ENCODE peak calls at places on chromosomes 16 and 17, in six cellular contexts. A, T, E, G, D and B are unnamed samples.

GRCh38 chr17:21677126-21677910 is 15.0 kb upstream of the KCNJ18 start:
- DNase-seq in A (no peak), T (no peak), E (no peak), G (peak), D (no peak), B (no peak)

GRCh38 chr16:56424791-56425438 is 430 bp downstream of the AMFR start:
- DNase-seq in A (peak), T (no peak), E (peak), G (peak), D (peak), B (peak)

GRCh38 chr17:48612854-48613691 is 2.0 kb downstream of the HOXB8 start:
- DNase-seq in A (peak), T (no peak), E (no peak), G (no peak), D (no peak), B (peak)

GRCh38 chr16:2490190-2491105 is 15.5 kb downstream of the TBC1D24 start:
- DNase-seq in A (no peak), T (no peak), E (no peak), G (no peak), D (no peak), B (no peak)

GRCh38 chr17:57603541-57603940 is 141.6 kb downstream of the CCDC182 start:
- DNase-seq in A (no peak), T (no peak), E (no peak), G (no peak), D (no peak), B (no peak)

GRCh38 chr17:14921936-14922335 is 343.2 kb downstream of the PMP22 start:
- DNase-seq in A (no peak), T (no peak), E (no peak), G (no peak), D (no peak), B (no peak)

GRCh38 chr17:61007980-61008379 is 330.3 kb downstream of the BCAS3 start:
- DNase-seq in A (no peak), T (no peak), E (no peak), G (no peak), D (peak), B (no peak)

GRCh38 chr17:65514541-65514940 is 46.9 kb downstream of the AXIN2 start:
- DNase-seq in A (no peak), T (no peak), E (no peak), G (no peak), D (peak), B (no peak)

GRCh38 chr17:57480438-57481196 is 224.3 kb downstream of the MSI2 start:
- DNase-seq in A (no peak), T (no peak), E (no peak), G (no peak), D (peak), B (no peak)

GRCh38 chr17:15444805-15445204 is 22.6 kb downstream of the CDRT4 start:
- DNase-seq in A (peak), T (no peak), E (no peak), G (no peak), D (no peak), B (no peak)

GRCh38 chr17:50264263-50265113 is 9.8 kb upstream of the TMEM92 start:
- DNase-seq in A (no peak), T (no peak), E (no peak), G (peak), D (no peak), B (peak)

GRCh38 chr17:83198366-83199341 is 119.2 kb downstream of the METRNL start:
- DNase-seq in A (peak), T (peak), E (peak), G (peak), D (no peak), B (no peak)

GRCh38 chr16:66486773-66487579 is 59.9 kb downstream of the BEAN1 start:
- DNase-seq in A (peak), T (no peak), E (no peak), G (peak), D (peak), B (no peak)

GRCh38 chr16:3945751-3946603 is 65.5 kb upstream of the CREBBP start:
- DNase-seq in A (no peak), T (no peak), E (no peak), G (no peak), D (peak), B (no peak)

GRCh38 chr16:48053346-48053745 is 102.4 kb downstream of the ABCC12 start:
- DNase-seq in A (no peak), T (no peak), E (peak), G (no peak), D (peak), B (peak)

GRCh38 chr17:58641937-58642336 is 49.9 kb downstream of the TEX14 start:
- DNase-seq in A (no peak), T (no peak), E (no peak), G (no peak), D (no peak), B (no peak)

GRCh38 chr16:79839851-79840321 is 239.3 kb upstream of the MAF start:
- DNase-seq in A (no peak), T (no peak), E (no peak), G (no peak), D (peak), B (no peak)

GRCh38 chr16:88886311-88886914 is 20.0 kb upstream of the PABPN1L start:
- DNase-seq in A (no peak), T (no peak), E (no peak), G (no peak), D (no peak), B (no peak)

GRCh38 chr17:73952136-73952497 is 251.4 kb upstream of the RPL38 start:
- DNase-seq in A (peak), T (no peak), E (no peak), G (no peak), D (peak), B (peak)

GRCh38 chr17:70276931-70277330 is 107.6 kb downstream of the KCNJ2 start:
- DNase-seq in A (no peak), T (no peak), E (no peak), G (no peak), D (no peak), B (no peak)

GRCh38 chr16:75379911-75380847 is 53.1 kb downstream of the CFDP1 start:
- DNase-seq in A (no peak), T (peak), E (no peak), G (peak), D (no peak), B (no peak)

GRCh38 chr16:6937641-6938040 is 395.0 kb upstream of the RBFOX1 start:
- DNase-seq in A (no peak), T (no peak), E (no peak), G (no peak), D (no peak), B (no peak)

GRCh38 chr17:38584350-38584925 is 21.3 kb downstream of the SRCIN1 start:
- DNase-seq in A (peak), T (peak), E (peak), G (peak), D (peak), B (peak)

GRCh38 chr16:88456356-88457292 is 3.5 kb downstream of the ZFPM1 start:
- DNase-seq in A (no peak), T (no peak), E (no peak), G (peak), D (no peak), B (no peak)

GRCh38 chr17:61650749-61651148 is 59.7 kb upstream of the NACA2 start:
- DNase-seq in A (no peak), T (no peak), E (no peak), G (no peak), D (no peak), B (no peak)

GRCh38 chr17:76147211-76148014 is 6.4 kb upstream of the FOXJ1 start:
- DNase-seq in A (no peak), T (no peak), E (no peak), G (peak), D (peak), B (no peak)

GRCh38 chr17:8532021-8532420 is 96.3 kb downstream of the NDEL1 start:
- DNase-seq in A (no peak), T (no peak), E (no peak), G (peak), D (peak), B (no peak)

GRCh38 chr16:75341934-75342811 is 90.7 kb upstream of the BCAR1 start:
- DNase-seq in A (no peak), T (no peak), E (no peak), G (no peak), D (peak), B (no peak)

GRCh38 chr17:18185391-18185790 is 1.8 kb downstream of the ALKBH5 start:
- DNase-seq in A (no peak), T (no peak), E (no peak), G (no peak), D (peak), B (no peak)

GRCh38 chr17:3447625-3448024 is 14.0 kb upstream of the OR1E2 start:
- DNase-seq in A (no peak), T (no peak), E (no peak), G (no peak), D (peak), B (no peak)
- TF ChIP-seq CTCF in A (peak), T (no peak), E (no peak), G (no peak), D (no peak), B (no peak)

GRCh38 chr17:55545765-55546164 is 34.5 kb upstream of the SMIM36 start:
- DNase-seq in A (no peak), T (no peak), E (no peak), G (no peak), D (no peak), B (no peak)

GRCh38 chr17:55546481-55546880 is 35.2 kb upstream of the SMIM36 start:
- DNase-seq in A (no peak), T (no peak), E (no peak), G (no peak), D (no peak), B (no peak)

GRCh38 chr17:55547027-55547670 is 35.9 kb upstream of the SMIM36 start:
- DNase-seq in A (no peak), T (no peak), E (no peak), G (no peak), D (peak), B (no peak)

GRCh38 chr17:55543709-55544108 is 32.5 kb upstream of the SMIM36 start:
- DNase-seq in A (no peak), T (no peak), E (no peak), G (no peak), D (no peak), B (no peak)

GRCh38 chr17:55549140-55549539 is 37.9 kb upstream of the SMIM36 start:
- DNase-seq in A (peak), T (no peak), E (no peak), G (no peak), D (peak), B (no peak)
- TF ChIP-seq CTCF in A (peak), T (no peak), E (peak), G (no peak), D (peak), B (no peak)

DNA sequence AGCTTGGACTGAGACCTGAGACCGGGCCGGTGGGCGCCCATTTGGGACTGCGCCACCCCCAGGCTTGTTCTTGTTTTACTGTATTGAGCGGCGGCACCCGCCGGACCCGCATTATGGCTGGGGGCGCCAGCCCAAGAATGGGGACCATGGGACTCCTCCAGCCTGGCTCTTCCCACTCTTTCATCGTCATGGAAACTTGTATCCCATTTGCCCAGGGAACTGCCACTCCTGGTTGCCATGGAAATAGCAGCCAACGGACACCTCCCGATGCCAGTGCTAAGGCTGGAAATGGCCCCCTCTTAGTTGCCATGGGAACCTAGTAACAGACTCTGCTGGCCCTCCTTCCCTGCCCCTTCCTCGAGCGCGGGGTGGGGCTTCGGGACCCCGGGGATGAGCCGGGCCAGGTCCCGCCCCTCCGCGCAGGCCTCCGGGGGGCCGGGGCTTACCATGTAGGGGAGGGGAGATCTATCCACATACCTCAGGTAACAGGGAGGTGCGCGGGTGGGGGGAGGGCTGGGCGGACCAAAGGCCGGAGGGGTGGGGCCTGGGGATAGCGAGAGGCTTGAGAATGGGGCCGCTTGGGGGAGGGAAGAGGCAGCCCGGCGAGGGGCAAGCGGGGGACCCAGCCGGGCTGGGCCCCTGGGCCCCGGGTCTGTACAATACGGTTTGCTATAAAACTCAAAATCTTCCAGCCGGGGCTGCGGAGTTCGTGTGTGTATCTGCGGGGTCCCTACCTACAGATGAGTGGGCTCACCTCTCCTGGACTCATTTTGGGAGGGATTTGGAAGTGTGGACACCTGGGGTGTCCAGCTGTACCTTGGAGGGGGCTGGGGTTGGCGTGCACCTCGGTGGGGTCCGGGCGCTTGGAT is 547 bp upstream of the ORAI3 start:
- DNase-seq in A (peak), T (peak), E (peak), G (peak), D (peak), B (peak)
- TF ChIP-seq CTCF in A (no peak), T (no peak), E (peak), G (no peak), D (no peak), B (no peak)

GRCh38 chr17:68860941-68861340 is 94.3 kb downstream of the ABCA8 start:
- DNase-seq in A (no peak), T (no peak), E (no peak), G (no peak), D (no peak), B (no peak)
- TF ChIP-seq CTCF in A (no peak), T (no peak), E (no peak), G (no peak), D (no peak), B (no peak)

GRCh38 chr16:89922884-89923639 is at the start of gene TUBB3:
- DNase-seq in A (peak), T (no peak), E (peak), G (no peak), D (peak), B (peak)
- TF ChIP-seq CTCF in A (peak), T (no peak), E (no peak), G (no peak), D (no peak), B (no peak)